ENCODE peak calls at places on chromosomes 4 and X, in five cellular contexts. Q, O, A, I and T are unnamed samples.

GRCh38 chrX:97189668-97190067 is 306.0 kb downstream of the RPA4 start:
- DNase-seq in Q (no peak), O (no peak), A (no peak), I (no peak), T (no peak)

GRCh38 chrX:51182545-51182944 is 150.1 kb upstream of the NUDT10 start:
- DNase-seq in Q (no peak), O (no peak), A (no peak), I (no peak), T (no peak)

GRCh38 chrX:21438792-21439191 is 64.6 kb downstream of the CNKSR2 start:
- DNase-seq in Q (no peak), O (no peak), A (no peak), I (no peak), T (peak)

GRCh38 chrX:155027509-155028066 is 944 bp downstream of the FUNDC2 start:
- DNase-seq in Q (no peak), O (no peak), A (no peak), I (no peak), T (peak)

GRCh38 chr4:38623260-38623659 is 40.7 kb upstream of the KLF3 start:
- DNase-seq in Q (no peak), O (no peak), A (no peak), I (no peak), T (no peak)

GRCh38 chrX:118271770-118272169 is 74.1 kb upstream of the WDR44 start:
- DNase-seq in Q (no peak), O (no peak), A (no peak), I (no peak), T (no peak)

GRCh38 chr4:161404346-161405110 is 759.3 kb downstream of the FSTL5 start:
- DNase-seq in Q (no peak), O (no peak), A (no peak), I (no peak), T (no peak)

GRCh38 chrX:136658151-136658550 is 10.2 kb downstream of the CD40LG start:
- DNase-seq in Q (no peak), O (no peak), A (no peak), I (no peak), T (peak)

GRCh38 chrX:43974076-43974475 is 886 bp upstream of the NDP start:
- DNase-seq in Q (no peak), O (no peak), A (no peak), I (no peak), T (no peak)

GRCh38 chrX:39859991-39860861 is 237.5 kb downstream of the BCOR start:
- DNase-seq in Q (peak), O (no peak), A (peak), I (no peak), T (peak)

GRCh38 chrX:78321809-78322208 is 5.6 kb downstream of the CYSLTR1 start:
- DNase-seq in Q (peak), O (peak), A (peak), I (peak), T (peak)

GRCh38 chr4:37872310-37872988 is 18.4 kb upstream of the TBC1D1 start:
- DNase-seq in Q (no peak), O (no peak), A (no peak), I (no peak), T (no peak)

GRCh38 chr4:7244766-7245320 is 52.5 kb downstream of the SORCS2 start:
- DNase-seq in Q (no peak), O (no peak), A (no peak), I (no peak), T (no peak)

GRCh38 chr4:109921384-109921808 is 8.7 kb downstream of the EGF start:
- DNase-seq in Q (no peak), O (no peak), A (no peak), I (no peak), T (no peak)

GRCh38 chr4:20422398-20422797 is 170.7 kb downstream of the SLIT2 start:
- DNase-seq in Q (no peak), O (no peak), A (no peak), I (no peak), T (no peak)

GRCh38 chr4:177375971-177376370 is 66.3 kb downstream of the AGA start:
- DNase-seq in Q (no peak), O (no peak), A (no peak), I (no peak), T (no peak)

GRCh38 chr4:140691369-140691768 is 64.8 kb downstream of the TBC1D9 start:
- DNase-seq in Q (no peak), O (no peak), A (no peak), I (no peak), T (no peak)

GRCh38 chr4:122798101-122798500 is 28.5 kb upstream of the FGF2 start:
- DNase-seq in Q (no peak), O (no peak), A (no peak), I (peak), T (no peak)

GRCh38 chr4:15253346-15253745 is 174.5 kb upstream of the C1QTNF7 start:
- DNase-seq in Q (no peak), O (no peak), A (no peak), I (no peak), T (no peak)

GRCh38 chr4:117549624-117550023 is 464.2 kb upstream of the TRAM1L1 start:
- DNase-seq in Q (no peak), O (no peak), A (no peak), I (no peak), T (no peak)

GRCh38 chrX:155893513-155893912 is 12.4 kb downstream of the VAMP7 start:
- DNase-seq in Q (no peak), O (no peak), A (no peak), I (no peak), T (no peak)

GRCh38 chrX:120235284-120235683 is 15.3 kb upstream of the ZBTB33 start:
- DNase-seq in Q (no peak), O (no peak), A (no peak), I (no peak), T (no peak)

GRCh38 chr4:69731826-69732225 is 28.6 kb downstream of the SULT1B1 start:
- DNase-seq in Q (no peak), O (no peak), A (no peak), I (no peak), T (no peak)

GRCh38 chr4:75675004-75675531 is 1.9 kb upstream of the G3BP2 start:
- DNase-seq in Q (no peak), O (no peak), A (no peak), I (no peak), T (no peak)

GRCh38 chr4:15711762-15712161 is 8.9 kb downstream of the BST1 start:
- DNase-seq in Q (no peak), O (no peak), A (no peak), I (no peak), T (no peak)

DNA sequence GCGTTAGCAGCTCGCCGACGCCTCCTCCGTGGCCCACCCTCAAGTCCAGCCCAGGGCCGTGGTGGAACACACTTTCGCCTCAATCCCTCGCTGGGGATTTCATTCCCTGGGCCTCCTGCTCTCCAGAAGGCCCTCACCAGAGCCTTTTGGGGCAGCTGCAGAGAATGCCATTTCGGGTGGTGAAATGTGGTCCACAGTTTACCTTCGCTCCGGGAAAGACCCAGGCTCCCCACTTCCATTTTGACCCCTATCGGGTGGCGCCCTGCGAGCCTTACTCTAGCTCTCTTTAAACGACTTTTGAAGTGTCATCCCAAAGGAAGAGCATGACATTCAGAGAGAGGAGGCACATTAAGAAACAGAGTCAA is 496 bp downstream of the SH2D1A start:
- DNase-seq in Q (no peak), O (no peak), A (no peak), I (no peak), T (no peak)
- H3K4me3 ChIP-seq in Q (peak), O (peak), A (peak), I (no peak), T (peak)

GRCh38 chrX:106901341-106901740 is 1.8 kb downstream of the RIPPLY1 start:
- DNase-seq in Q (no peak), O (no peak), A (no peak), I (no peak), T (no peak)

GRCh38 chrX:106901781-106902219 is 1.3 kb downstream of the RIPPLY1 start:
- DNase-seq in Q (no peak), O (no peak), A (no peak), I (no peak), T (no peak)

GRCh38 chrX:106898462-106898861 is 4.7 kb downstream of the RIPPLY1 start:
- DNase-seq in Q (no peak), O (no peak), A (no peak), I (no peak), T (peak)

GRCh38 chrX:106899276-106899675 is 3.9 kb downstream of the RIPPLY1 start:
- DNase-seq in Q (no peak), O (no peak), A (no peak), I (no peak), T (no peak)

GRCh38 chrX:106899841-106900240 is 3.3 kb downstream of the RIPPLY1 start:
- DNase-seq in Q (no peak), O (no peak), A (no peak), I (no peak), T (no peak)
- H3K27ac ChIP-seq in Q (no peak), O (no peak), A (no peak), I (no peak), T (no peak)

GRCh38 chr4:39636786-39637185 is 1.9 kb downstream of the SMIM14 start:
- DNase-seq in Q (peak), O (no peak), A (no peak), I (no peak), T (no peak)
- H3K4me3 ChIP-seq in Q (peak), O (peak), A (peak), I (peak), T (no peak)

GRCh38 chr4:151198748-151199147 is 78.2 kb upstream of the PRSS48 start:
- DNase-seq in Q (no peak), O (no peak), A (no peak), I (no peak), T (no peak)
- H3K27ac ChIP-seq in Q (no peak), O (peak), A (no peak), I (peak), T (no peak)

DNA sequence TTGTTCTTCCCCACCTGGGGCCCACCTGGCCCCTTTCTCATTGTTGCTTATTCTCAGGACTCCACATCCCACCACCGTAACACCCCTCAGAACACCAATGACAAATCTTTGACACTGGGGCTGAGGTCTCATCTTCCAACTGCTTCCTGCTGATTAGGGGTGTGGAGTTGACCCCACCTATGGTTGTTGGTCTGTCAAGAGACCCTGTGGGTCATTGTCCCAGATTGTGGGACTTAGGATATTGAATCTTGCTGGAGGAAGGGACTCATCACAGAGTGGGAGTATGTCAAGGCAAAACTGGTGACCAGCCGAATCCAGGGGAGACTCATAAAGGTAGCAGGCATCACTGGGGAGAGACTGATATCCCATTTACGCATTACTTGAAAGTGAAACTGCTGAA is 140.2 kb upstream of the PLAC1 start:
- DNase-seq in Q (no peak), O (no peak), A (no peak), I (no peak), T (no peak)
- H3K4me3 ChIP-seq in Q (no peak), O (no peak), A (no peak), I (no peak), T (no peak)

DNA sequence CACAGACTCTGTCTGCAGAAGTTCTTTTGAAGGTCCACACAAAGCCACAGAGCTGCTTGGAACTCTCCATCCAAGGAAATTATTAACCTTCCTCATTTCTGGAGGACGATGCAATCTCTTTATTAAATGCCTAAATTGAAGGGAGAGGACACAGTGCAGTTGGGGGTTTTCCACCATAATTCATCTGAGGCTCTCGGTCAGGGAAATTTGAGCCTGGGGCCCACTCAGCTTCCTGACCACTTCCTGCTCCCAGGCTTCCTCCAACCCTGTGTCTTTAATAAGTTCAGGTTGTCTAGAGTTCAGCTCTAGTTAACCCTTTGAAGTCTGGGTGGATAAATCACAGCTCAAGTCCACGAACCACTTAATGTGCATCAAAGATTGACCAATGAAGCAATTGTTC is 58.5 kb downstream of the PRPS1 start:
- DNase-seq in Q (no peak), O (no peak), A (no peak), I (no peak), T (no peak)
- H3K27ac ChIP-seq in Q (no peak), O (no peak), A (no peak), I (no peak), T (no peak)

GRCh38 chr4:121195649-121196048 is 31.5 kb upstream of the TNIP3 start:
- DNase-seq in Q (no peak), O (no peak), A (no peak), I (no peak), T (no peak)

GRCh38 chr4:121199742-121200561 is 35.8 kb upstream of the TNIP3 start:
- DNase-seq in Q (peak), O (no peak), A (peak), I (no peak), T (no peak)

GRCh38 chr4:121198261-121198660 is 34.1 kb upstream of the TNIP3 start:
- DNase-seq in Q (no peak), O (no peak), A (no peak), I (no peak), T (no peak)

DNA sequence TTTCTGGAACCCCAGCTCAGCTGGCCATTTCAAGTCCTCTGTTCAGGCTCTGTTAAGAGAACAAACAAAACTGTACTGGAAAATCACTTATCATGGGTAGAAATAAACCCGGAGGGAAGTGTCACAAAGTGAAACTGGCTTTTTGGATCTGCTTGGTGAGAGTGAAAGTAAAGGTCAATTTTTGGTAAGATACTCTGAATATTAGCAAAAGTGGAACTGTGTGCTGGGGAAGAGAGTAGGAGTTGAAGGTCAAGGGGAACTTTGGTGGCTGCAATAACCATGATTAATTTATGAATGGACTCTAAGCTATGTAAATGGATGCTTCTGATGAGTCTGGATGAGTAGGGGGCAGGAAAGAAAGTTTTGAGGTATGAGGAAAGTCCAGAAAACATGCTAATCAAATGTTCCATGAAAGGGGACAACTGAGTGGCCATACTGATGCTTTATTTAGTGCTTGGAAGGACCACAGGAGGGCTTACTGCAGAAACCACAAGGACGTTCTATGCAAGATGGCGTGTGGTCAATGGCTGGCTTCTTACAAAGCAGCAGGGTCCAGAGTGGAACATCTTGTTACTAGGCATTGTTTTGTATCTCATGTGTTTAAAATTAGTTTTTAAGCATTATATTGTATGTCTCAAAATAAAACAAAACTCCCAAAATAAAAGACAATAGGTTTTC is 36.8 kb upstream of the TNIP3 start:
- DNase-seq in Q (no peak), O (no peak), A (no peak), I (no peak), T (no peak)
- H3K4me3 ChIP-seq in Q (peak), O (no peak), A (no peak), I (no peak), T (peak)